ENCODE peak calls at places on chromosomes 13 and 19, in four cellular contexts. A is NCI-H774, Q is astrocyte, F is body of pancreas. Z is an unnamed sample.

GRCh38 chr13:23443110-23443509 is 9.6 kb upstream of the SACS start:
- DNase-seq in A (no peak), Q (no peak), F (no peak), Z (no peak)

GRCh38 chr13:35768551-35768950 is 292.1 kb upstream of the MAB21L1 start:
- DNase-seq in A (no peak), Q (peak; percentile 74), F (no peak), Z (peak; percentile 47)

GRCh38 chr13:43805071-43805468 is 18.3 kb upstream of the ENOX1 start:
- DNase-seq in A (no peak), Q (peak; percentile 89), F (no peak), Z (peak; percentile 71)

GRCh38 chr19:13299838-13300237 is 149.6 kb downstream of the IER2 start:
- DNase-seq in A (peak; percentile 6), Q (no peak), F (no peak), Z (no peak)

GRCh38 chr19:58317481-58318072 is 9.2 kb upstream of the ZSCAN22 start:
- DNase-seq in A (no peak), Q (peak; percentile 47), F (no peak), Z (peak; percentile 61)

GRCh38 chr13:75512253-75512652 is 25.4 kb downstream of the COMMD6 start:
- DNase-seq in A (no peak), Q (no peak), F (no peak), Z (no peak)

GRCh38 chr19:55257461-55258411 is 1.1 kb downstream of the PPP6R1 start:
- DNase-seq in A (no peak), Q (no peak), F (no peak), Z (peak; percentile 4)

GRCh38 chr13:63609574-63609973 is 2193.9 kb upstream of the PCDH20 start:
- DNase-seq in A (no peak), Q (no peak), F (no peak), Z (no peak)

GRCh38 chr13:66994097-66994496 is 236.0 kb downstream of the PCDH9 start:
- DNase-seq in A (no peak), Q (peak; percentile 72), F (peak; percentile 76), Z (no peak)

GRCh38 chr19:5436101-5436947 is 18.9 kb upstream of the ZNRF4 start:
- DNase-seq in A (no peak), Q (peak; percentile 91), F (no peak), Z (no peak)

GRCh38 chr19:47032171-47032811 is 12.7 kb downstream of the NPAS1 start:
- DNase-seq in A (peak; percentile 30), Q (no peak), F (peak; percentile 70), Z (peak; percentile 42)

GRCh38 chr13:99484405-99484981 is 16.8 kb upstream of the TM9SF2 start:
- DNase-seq in A (no peak), Q (peak; percentile 25), F (no peak), Z (no peak)

GRCh38 chr13:112686364-112686763 is 3.5 kb upstream of the ATP11A start:
- DNase-seq in A (no peak), Q (no peak), F (no peak), Z (no peak)

Z was measured in trophoblast cell.